ENCODE peak calls at places on chromosomes 13 and 19, in four cellular contexts. E, Z, D and V are unnamed samples.

GRCh38 chr19:35715355-35715809 is 2.4 kb upstream of the KMT2B start:
- DNase-seq in D (no peak), Z (peak), E (no peak), V (no peak)

GRCh38 chr13:105410602-105411001 is 1124.9 kb downstream of the EFNB2 start:
- DNase-seq in E (no peak), D (peak), Z (peak), V (no peak)

GRCh38 chr13:113121183-113121927 is 1.2 kb upstream of the F10 start:
- DNase-seq in D (no peak), E (no peak), Z (no peak), V (no peak)

GRCh38 chr19:4539697-4540581 is at the start of gene LRG1:
- DNase-seq in Z (peak), D (peak), E (no peak), V (no peak)

GRCh38 chr13:110340812-110341444 is 33.8 kb downstream of the COL4A2 start:
- DNase-seq in Z (peak), E (no peak), D (peak), V (no peak)

GRCh38 chr13:76027131-76027530 is 391.0 kb downstream of the LMO7 start:
- DNase-seq in E (no peak), Z (no peak), D (no peak), V (no peak)

GRCh38 chr13:110536006-110536693 is 25.4 kb downstream of the RAB20 start:
- DNase-seq in Z (peak), E (no peak), D (no peak), V (no peak)

GRCh38 chr13:27290715-27291114 is 20.1 kb downstream of the RASL11A start:
- DNase-seq in E (no peak), Z (no peak), D (no peak), V (no peak)

GRCh38 chr19:39655613-39656012 is at the start of gene LGALS16:
- DNase-seq in Z (no peak), D (no peak), E (no peak), V (no peak)

GRCh38 chr19:19402656-19403372 is 2.7 kb upstream of the GATAD2A start:
- DNase-seq in D (no peak), Z (no peak), E (peak), V (no peak)

GRCh38 chr19:49333426-49334288 is 1.5 kb upstream of the CD37 start:
- DNase-seq in E (no peak), Z (peak), D (peak), V (no peak)

GRCh38 chr19:14062558-14062855 is 631 bp upstream of the PALM3 start:
- DNase-seq in Z (no peak), E (no peak), D (no peak), V (no peak)

GRCh38 chr13:24040835-24041234 is 119.7 kb upstream of the SPATA13 start:
- DNase-seq in Z (no peak), E (no peak), D (no peak), V (no peak)

GRCh38 chr19:28051047-28051446 is 1161.9 kb downstream of the UQCRFS1 start:
- DNase-seq in D (no peak), E (no peak), Z (no peak), V (no peak)

GRCh38 chr19:3387645-3388589 is 21.5 kb downstream of the NFIC start:
- DNase-seq in D (peak), Z (no peak), E (peak), V (peak)